ENCODE peak calls at places on chromosomes 16 and 17, in eight cellular contexts. P is GM23338, K is HCT116, L is MM.1S, Z is PC-3, N is neural progenitor cell, F is hepatocyte, C is GM23248. Q is an unnamed sample.

GRCh38 chr17:2435181-2435741 is 34.4 kb upstream of the MNT start:
- DNase-seq in C (peak; percentile 64), F (peak; percentile 23), N (peak; percentile 58), K (no peak), L (no peak), P (peak; percentile 91), Z (no peak), Q (no peak)

GRCh38 chr17:39236383-39236927 is 10.7 kb upstream of the STAC2 start:
- DNase-seq in K (no peak), C (no peak), Z (no peak), N (no peak), L (no peak), F (no peak), P (no peak), Q (no peak)

GRCh38 chr17:80781188-80781577 is 210.5 kb upstream of the CHMP6 start:
- DNase-seq in L (no peak), F (no peak), C (no peak), P (no peak), K (no peak), Z (no peak), N (no peak), Q (no peak)

GRCh38 chr17:44902135-44902760 is 3.0 kb upstream of the EFTUD2 start:
- DNase-seq in K (no peak), P (no peak), L (no peak), C (no peak), F (no peak), Z (no peak), N (no peak), Q (no peak)

GRCh38 chr16:22924492-22924891 is 110.5 kb downstream of the HS3ST2 start:
- DNase-seq in P (no peak), K (no peak), Z (no peak), L (no peak), N (no peak), C (no peak), F (no peak), Q (no peak)

GRCh38 chr16:83215417-83216001 is 588.7 kb downstream of the CDH13 start:
- DNase-seq in C (peak; percentile 39), F (peak; percentile 67), N (peak; percentile 76), K (peak; percentile 21), P (peak; percentile 92), L (peak; percentile 11), Z (peak; percentile 62), Q (peak; percentile 75)

GRCh38 chr17:41975099-41976083 is 8.8 kb downstream of the CNP start:
- DNase-seq in P (no peak), K (no peak), L (no peak), C (peak; percentile 89), N (no peak), F (no peak), Z (no peak), Q (no peak)

GRCh38 chr17:63848834-63849689 is 6.6 kb upstream of the SMARCD2 start:
- DNase-seq in P (peak; percentile 96), L (peak; percentile 40), F (peak; percentile 94), K (peak; percentile 99), Z (peak; percentile 95), C (peak; percentile 97), N (peak; percentile 91), Q (peak; percentile 95)

GRCh38 chr17:35076874-35077273 is 13.4 kb upstream of the RFFL start:
- DNase-seq in F (no peak), P (no peak), N (no peak), K (no peak), L (no peak), C (no peak), Z (no peak), Q (no peak)

GRCh38 chr16:79008869-79009179 is 591.7 kb downstream of the MAF start:
- DNase-seq in L (no peak), K (no peak), Z (no peak), F (no peak), P (no peak), C (no peak), N (no peak), Q (no peak)

GRCh38 chr16:2535644-2536021 is 2.2 kb upstream of the PDPK1 start:
- DNase-seq in Z (no peak), F (peak; percentile 40), P (no peak), K (no peak), N (no peak), L (no peak), C (peak; percentile 90), Q (no peak)

GRCh38 chr16:68778551-68779231 is 41.6 kb downstream of the CDH1 start:
- DNase-seq in L (no peak), C (no peak), F (peak; percentile 69), K (no peak), P (peak; percentile 83), Z (peak; percentile 87), N (peak; percentile 26), Q (no peak)

GRCh38 chr16:49528564-49529150 is 155.1 kb downstream of the C16orf78 start:
- DNase-seq in N (no peak), F (no peak), C (peak; percentile 22), Z (no peak), P (no peak), L (no peak), K (no peak), Q (no peak)

GRCh38 chr16:8931864-8932263 is 31.8 kb downstream of the USP7 start:
- DNase-seq in L (peak; percentile 26), C (peak; percentile 66), N (peak; percentile 81), K (no peak), P (peak; percentile 88), F (peak; percentile 72), Z (peak; percentile 32), Q (peak; percentile 52)

GRCh38 chr16:26905336-26905735 is 161.4 kb upstream of the C16orf82 start:
- DNase-seq in F (no peak), L (no peak), N (no peak), K (no peak), P (no peak), C (peak; percentile 29), Z (no peak), Q (no peak)

GRCh38 chr17:7020894-7021664 is 1.8 kb upstream of the BCL6B start:
- DNase-seq in K (no peak), N (no peak), C (no peak), F (no peak), Z (no peak), L (no peak), P (no peak), Q (no peak)

GRCh38 chr17:7022791-7023571 is at the start of gene BCL6B:
- DNase-seq in F (no peak), N (peak; percentile 68), L (no peak), K (no peak), P (peak; percentile 68), Z (no peak), C (no peak), Q (no peak)

GRCh38 chr17:7019839-7020519 is 2.9 kb upstream of the BCL6B start:
- DNase-seq in L (no peak), Z (peak; percentile 51), P (peak; percentile 79), K (no peak), N (peak; percentile 69), C (peak; percentile 70), F (peak; percentile 49), Q (no peak)

GRCh38 chr17:7023576-7024401 is 939 bp downstream of the BCL6B start:
- DNase-seq in C (peak; percentile 83), L (peak; percentile 73), F (peak; percentile 91), P (peak; percentile 98), Z (peak; percentile 42), K (peak; percentile 86), N (peak; percentile 93), Q (peak; percentile 53)

GRCh38 chr17:7021993-7022778 is 664 bp upstream of the BCL6B start:
- DNase-seq in C (peak; percentile 87), L (peak; percentile 83), P (peak; percentile 90), Z (peak; percentile 73), F (peak; percentile 88), K (no peak), N (peak; percentile 92), Q (peak; percentile 77)
- H2AFZ ChIP-seq in C (peak overlapping the region; percentile 94), L (peak overlapping the region; percentile 54), P (peak overlapping the region; percentile 99), Z (peak overlapping the region; percentile 92), F (no peak overlapping the region), K (no peak overlapping the region), N (peak overlapping the region; percentile 75), Q (peak overlapping the region; percentile 43)

GRCh38 chr16:77918792-77919707 is 103.3 kb upstream of the CLEC3A start:
- DNase-seq in F (peak; percentile 52), L (no peak), K (no peak), P (no peak), C (no peak), N (no peak), Z (no peak), Q (no peak)
- TF ChIP-seq EZH2phosphoT487 in F (no peak), L (no peak), K (no peak), P (no peak), C (no peak), N (no peak), Z (no peak), Q (no peak)

DNA sequence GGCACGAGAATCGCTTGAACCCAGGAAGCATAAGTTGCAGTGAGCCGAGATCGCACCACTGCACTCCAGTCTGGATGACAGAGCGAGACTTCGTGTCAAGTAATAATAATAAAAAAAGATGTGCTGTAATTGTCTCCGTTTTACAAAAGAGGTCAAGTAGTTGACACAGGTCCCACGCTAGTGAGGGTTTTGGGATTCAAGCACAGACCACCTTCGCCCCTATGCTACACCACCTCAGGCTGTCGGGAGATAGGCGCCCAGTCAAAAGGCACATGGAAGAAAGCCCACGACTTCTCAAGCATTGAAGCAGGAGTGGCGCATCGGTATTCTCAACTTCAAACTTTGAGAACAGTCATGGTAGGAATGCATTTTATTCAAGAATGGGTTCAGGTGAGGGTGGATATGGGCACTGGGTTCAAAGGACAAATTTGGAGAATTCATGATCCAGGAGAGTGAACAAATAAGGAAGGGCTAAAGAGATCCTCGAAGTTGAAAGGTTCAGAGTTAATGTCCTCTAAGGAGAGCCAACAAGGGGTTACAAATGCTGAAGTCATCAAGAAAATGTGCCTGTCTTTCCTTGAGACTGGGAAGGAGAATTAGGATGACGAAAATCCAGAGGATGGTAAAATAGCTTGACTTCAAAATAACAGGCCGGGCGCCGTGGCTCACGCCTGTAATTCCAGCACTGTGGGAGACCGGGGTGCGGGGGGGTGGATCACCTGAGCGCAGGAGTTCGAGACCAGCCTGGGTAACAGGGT is 1.4 kb upstream of the AMZ2 start:
- DNase-seq in P (peak; percentile 28), Z (no peak), N (no peak), C (no peak), L (no peak), F (no peak), K (no peak), Q (no peak)
- H3K4me2 ChIP-seq in P (no peak overlapping the region), Z (peak overlapping the region; percentile 93), N (peak overlapping the region; percentile 96), C (peak overlapping the region; percentile 65), L (peak overlapping the region; percentile 66), F (peak overlapping the region; percentile 89), K (peak overlapping the region; percentile 79), Q (peak overlapping the region; percentile 84)

DNA sequence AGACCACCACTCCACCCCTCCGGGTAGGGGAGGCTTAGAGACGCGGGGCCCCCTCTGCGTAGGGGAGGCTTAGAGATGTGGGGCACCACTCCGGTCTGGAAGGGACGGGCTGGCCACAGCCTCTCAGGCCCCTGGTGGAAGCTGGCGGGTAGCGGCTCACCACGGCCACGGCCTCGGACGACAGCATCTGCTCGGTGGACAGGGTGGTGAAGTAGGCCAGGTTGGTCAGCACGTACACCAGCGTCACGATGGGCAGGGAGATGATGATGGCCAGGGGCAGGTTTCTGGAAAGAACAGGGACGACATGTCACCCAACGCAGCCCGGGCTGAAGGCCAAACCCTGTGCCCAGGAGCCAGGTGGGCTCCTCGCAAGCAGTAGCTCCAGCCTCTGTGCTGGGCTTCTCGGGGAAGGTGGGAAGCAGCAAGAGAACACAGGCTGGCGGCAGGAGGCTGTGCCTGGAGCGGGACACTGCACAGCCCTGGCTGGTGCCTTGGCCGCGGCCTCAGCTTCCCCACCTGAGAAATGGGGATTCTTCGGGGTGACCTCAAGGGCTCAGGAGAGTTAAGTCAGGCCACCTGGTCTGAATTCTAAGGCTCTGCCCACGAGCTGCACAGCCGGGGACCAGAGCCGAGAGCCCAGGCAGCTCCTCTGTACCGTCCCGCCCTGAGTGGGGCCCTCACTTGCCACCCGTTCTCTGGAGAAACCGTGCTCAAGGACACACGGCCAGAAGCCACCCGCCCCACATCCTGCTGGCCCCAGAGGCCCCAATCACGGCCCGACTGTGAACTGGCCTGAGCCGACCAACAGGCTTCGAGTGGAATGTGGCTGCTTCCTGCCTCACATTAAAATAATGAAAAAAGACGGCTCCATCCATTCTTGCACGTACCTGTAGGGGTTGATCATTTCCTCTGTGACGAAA is 29.5 kb downstream of the SLC7A5 start:
- DNase-seq in F (no peak), C (no peak), L (no peak), Z (no peak), N (no peak), P (no peak), K (no peak), Q (no peak)
- H2AFZ ChIP-seq in F (no peak overlapping the region), C (no peak overlapping the region), L (no peak overlapping the region), Z (no peak overlapping the region), N (no peak overlapping the region), P (no peak overlapping the region), K (no peak overlapping the region), Q (no peak overlapping the region)